ENCODE peak calls at places on chromosomes 12 and 14, in ten cellular contexts. S is spleen, E is PC-9, Z is neuronal stem cell, U is A549, R is mammary epithelial cell, N is MG63, B is body of pancreas, I is colonic mucosa, J is tibial artery. H is an unnamed sample.

GRCh38 chr12:55685671-55686070 is 22.0 kb downstream of the ITGA7 start:
- DNase-seq in U (no peak), Z (no peak), R (no peak), E (no peak), N (no peak), I (no peak), S (no peak), J (no peak), B (no peak), H (no peak)

GRCh38 chr14:51512321-51512720 is 139.4 kb upstream of the FRMD6 start:
- DNase-seq in N (no peak), I (no peak), Z (no peak), B (no peak), J (no peak), E (no peak), R (no peak), S (no peak), U (no peak), H (no peak)

GRCh38 chr12:19915392-19916192 is 452.7 kb upstream of the PDE3A start:
- DNase-seq in Z (peak; percentile 40), I (no peak), J (no peak), S (no peak), E (no peak), U (no peak), N (no peak), B (peak; percentile 19), R (no peak), H (no peak)

GRCh38 chr14:26132061-26132460 is 465.8 kb downstream of the NOVA1 start:
- DNase-seq in E (no peak), B (no peak), U (no peak), R (no peak), J (no peak), S (no peak), N (no peak), Z (no peak), I (no peak), H (no peak)

GRCh38 chr14:64937176-64937820 is 5.2 kb downstream of the GPX2 start:
- DNase-seq in R (no peak), Z (no peak), I (no peak), B (peak; percentile 36), U (no peak), J (no peak), E (no peak), S (no peak), N (no peak), H (no peak)

GRCh38 chr14:75972729-75973480 is 8.9 kb downstream of the TGFB3 start:
- DNase-seq in I (no peak), N (no peak), R (no peak), B (no peak), J (no peak), Z (no peak), E (no peak), S (no peak), U (no peak), H (no peak)

GRCh38 chr14:56211844-56212243 is 93.6 kb downstream of the PELI2 start:
- DNase-seq in S (no peak), J (no peak), B (no peak), Z (no peak), I (no peak), N (no peak), U (no peak), R (no peak), E (no peak), H (no peak)

GRCh38 chr14:68594737-68595380 is 198.0 kb downstream of the ZFP36L1 start:
- DNase-seq in N (no peak), E (no peak), Z (no peak), S (no peak), U (no peak), I (no peak), B (no peak), R (no peak), J (no peak), H (no peak)

GRCh38 chr14:88519907-88520306 is 34.9 kb downstream of the PTPN21 start:
- DNase-seq in N (no peak), J (no peak), S (no peak), R (no peak), I (no peak), Z (no peak), U (no peak), E (no peak), B (no peak), H (no peak)

GRCh38 chr14:50944647-50945413 is 547 bp upstream of the PYGL start:
- DNase-seq in U (peak; percentile 63), S (peak; percentile 79), I (peak; percentile 75), J (peak; percentile 65), R (peak; percentile 80), B (peak; percentile 42), E (peak; percentile 77), N (peak; percentile 40), Z (no peak), H (peak; percentile 49)

GRCh38 chr12:54259194-54260011 is 20.5 kb downstream of the CBX5 start:
- DNase-seq in J (peak; percentile 80), Z (peak; percentile 89), R (peak; percentile 77), B (peak; percentile 90), U (peak; percentile 95), E (no peak), S (peak; percentile 85), I (peak; percentile 57), N (no peak), H (peak; percentile 87)

GRCh38 chr14:32620724-32621123 is 291.6 kb downstream of the AKAP6 start:
- DNase-seq in Z (no peak), N (no peak), B (no peak), I (no peak), U (no peak), R (no peak), S (no peak), E (no peak), J (no peak), H (no peak)

DNA sequence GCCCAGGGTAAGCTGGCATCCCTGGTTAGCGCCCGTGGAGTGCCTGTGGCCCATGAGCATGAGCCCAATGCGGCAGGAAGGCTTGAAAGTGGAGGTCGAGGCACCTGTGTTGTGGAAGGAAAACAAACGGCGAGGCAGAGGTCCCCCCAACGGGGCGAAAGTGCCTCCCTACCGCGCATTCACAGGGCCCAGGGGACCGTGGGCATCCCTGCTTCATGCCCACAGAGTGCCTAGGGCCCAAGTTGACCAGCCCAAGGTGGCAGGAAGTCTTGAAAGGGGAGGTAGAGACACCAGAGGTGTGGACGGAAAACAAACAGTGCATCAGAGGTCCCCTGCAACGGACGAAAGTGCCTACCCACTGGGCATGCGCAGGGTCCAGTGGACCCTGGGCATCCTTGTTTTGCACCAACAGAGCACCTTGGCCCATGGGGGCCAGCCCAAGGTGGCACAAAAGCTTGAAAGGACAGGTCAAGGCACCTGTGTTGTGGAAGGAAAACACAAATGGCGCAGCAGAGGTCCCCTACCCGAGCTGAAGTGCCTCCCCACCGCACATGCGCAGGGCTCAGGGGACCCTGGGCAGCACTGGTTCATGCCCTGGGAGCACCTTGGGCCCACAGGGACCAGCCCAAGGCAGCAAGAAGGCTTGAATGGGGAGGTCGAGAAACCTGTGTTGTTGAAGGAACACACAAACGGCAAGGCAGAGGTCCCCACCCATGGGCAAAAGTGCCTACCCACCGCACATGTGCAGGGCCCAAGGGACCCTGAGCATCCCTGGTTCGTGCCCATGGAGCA is 377.5 kb downstream of the ALG10 start:
- DNase-seq in J (peak; percentile 9), U (no peak), Z (no peak), S (peak; percentile 40), N (no peak), R (no peak), I (peak; percentile 9), E (no peak), B (peak; percentile 0), H (peak; percentile 45)
- H3K9me3 ChIP-seq in J (no peaks in the 10 kb centered on the region), U (no peaks in the 10 kb centered on the region), Z (peaks cover 92% of the 10 kb centered on the region), S (no peaks in the 10 kb centered on the region), N (no peaks in the 10 kb centered on the region), R (peaks cover 45% of the 10 kb centered on the region), I (no peaks in the 10 kb centered on the region), E (no peaks in the 10 kb centered on the region), B (peaks cover 59% of the 10 kb centered on the region), H (no peaks in the 10 kb centered on the region)

DNA sequence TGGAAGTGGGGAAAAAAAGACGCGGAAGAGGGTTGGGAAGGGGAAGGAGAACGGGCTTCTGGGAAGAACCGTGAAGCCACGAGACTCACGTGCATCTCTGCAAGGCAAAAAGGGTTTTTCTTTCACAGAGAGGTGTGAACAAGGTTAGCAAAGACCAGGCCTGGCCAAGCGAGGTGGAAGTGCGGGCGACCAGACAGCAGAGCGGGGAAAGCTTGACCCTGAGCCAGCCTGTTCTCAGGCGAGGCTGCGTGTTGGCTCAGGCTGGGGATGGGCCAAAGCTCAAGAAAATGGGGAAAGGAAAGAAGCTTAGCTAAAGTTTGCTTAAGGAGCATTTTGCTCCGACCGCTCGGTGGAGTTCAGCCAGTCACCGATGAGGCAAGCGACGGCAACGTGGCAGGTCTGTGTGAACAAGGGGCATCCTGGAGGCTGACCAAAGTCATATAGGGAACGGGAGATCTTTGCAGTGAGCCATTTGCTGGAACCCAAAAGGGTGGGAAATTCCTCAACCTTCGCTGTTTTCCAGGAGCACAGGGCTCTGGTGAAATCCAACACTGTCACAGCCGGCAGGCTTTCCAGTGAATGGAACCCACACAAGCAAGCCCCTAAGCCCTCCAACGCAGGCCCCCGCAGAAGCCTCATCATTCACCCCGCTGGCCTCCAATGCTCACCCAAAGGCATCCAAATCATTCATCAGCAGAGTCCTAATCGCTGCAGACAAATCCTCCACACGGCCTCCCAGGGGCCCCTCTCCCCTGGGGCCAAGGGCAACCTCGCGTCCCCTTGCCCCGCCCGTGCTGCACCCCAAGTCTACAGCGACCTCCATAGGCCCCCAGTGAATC is 793 bp downstream of the ZNF605 start:
- DNase-seq in Z (peak; percentile 33), N (peak; percentile 47), R (peak; percentile 59), I (peak; percentile 28), J (no peak), E (no peak), B (peak; percentile 36), U (peak; percentile 21), S (peak; percentile 78), H (peak; percentile 48)
- H3K9me3 ChIP-seq in Z (peaks cover 30% of the 10 kb centered on the region), N (peaks cover 23% of the 10 kb centered on the region), R (peaks cover 23% of the 10 kb centered on the region), I (no peaks in the 10 kb centered on the region), J (no peaks in the 10 kb centered on the region), E (peaks cover 26% of the 10 kb centered on the region), B (peaks cover 4% of the 10 kb centered on the region), U (peaks cover 72% of the 10 kb centered on the region), S (no peaks in the 10 kb centered on the region), H (peaks cover 29% of the 10 kb centered on the region)

GRCh38 chr14:85423889-85424288 is 106.1 kb upstream of the FLRT2 start:
- DNase-seq in I (no peak), N (no peak), R (peak; percentile 40), U (no peak), Z (no peak), J (no peak), S (no peak), E (no peak), B (no peak), H (no peak)
- H3K9me3 ChIP-seq in I (no peaks in the 10 kb centered on the region), N (no peaks in the 10 kb centered on the region), R (no peaks in the 10 kb centered on the region), U (no peaks in the 10 kb centered on the region), Z (no peaks in the 10 kb centered on the region), J (no peaks in the 10 kb centered on the region), S (no peaks in the 10 kb centered on the region), E (no peaks in the 10 kb centered on the region), B (no peaks in the 10 kb centered on the region), H (no peaks in the 10 kb centered on the region)

DNA sequence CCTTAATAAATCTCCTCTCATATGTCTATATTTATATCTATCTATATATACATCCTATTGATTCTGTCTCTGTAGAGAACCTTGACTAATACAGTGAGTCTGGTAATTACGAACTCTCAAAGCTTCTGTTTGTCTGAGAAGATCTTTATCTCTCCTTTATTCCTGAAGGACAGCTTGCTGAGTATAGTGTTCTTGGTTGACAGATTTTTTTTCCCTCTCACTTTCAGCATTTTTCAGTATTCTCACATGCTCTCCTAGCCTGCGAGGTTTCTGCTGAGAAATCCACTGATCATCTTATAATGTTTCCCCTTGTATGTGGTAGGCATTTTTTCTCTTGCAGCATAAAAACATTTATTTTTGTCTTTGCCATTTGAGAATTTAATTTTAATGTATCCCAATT is 67.1 kb downstream of the GPHN start:
- DNase-seq in I (no peak), S (no peak), Z (no peak), E (no peak), R (no peak), U (no peak), J (no peak), B (no peak), N (no peak), H (no peak)
- H3K9me3 ChIP-seq in I (no peaks in the 10 kb centered on the region), S (peaks cover 8% of the 10 kb centered on the region), Z (peaks cover 8% of the 10 kb centered on the region), E (peaks cover 8% of the 10 kb centered on the region), R (no peaks in the 10 kb centered on the region), U (peaks cover 3% of the 10 kb centered on the region), J (no peaks in the 10 kb centered on the region), B (peaks cover 8% of the 10 kb centered on the region), N (no peaks in the 10 kb centered on the region), H (peaks cover 27% of the 10 kb centered on the region)

H was measured in upper lobe of left lung.